ENCODE peak calls at places on chromosome 6, in five cellular contexts. B is neural progenitor cell, H is astrocyte, T is HCT116, C is GM23248. Y is an unnamed sample. For H3K4me1 and H4K20me1, the result is how much of the 10 kb centered on the place peaks cover.

GRCh38 chr6:32192608-32193039 is at the start of gene GPSM3:
- DNase-seq in B (no peak), H (no peak), T (no peak), C (peak), Y (peak)

GRCh38 chr6:11744753-11745152 is 33.9 kb downstream of the ADTRP start:
- DNase-seq in B (no peak), H (peak), T (no peak), C (peak), Y (peak)

GRCh38 chr6:106558364-106558763 is 70.9 kb downstream of the RTN4IP1 start:
- DNase-seq in B (no peak), H (no peak), T (no peak), C (no peak), Y (no peak)

GRCh38 chr6:19538086-19538485 is 299.1 kb upstream of the ID4 start:
- DNase-seq in B (no peak), H (no peak), T (no peak), C (no peak), Y (no peak)

GRCh38 chr6:116136373-116136772 is 10.4 kb upstream of the COL10A1 start:
- DNase-seq in B (no peak), H (peak), T (no peak), C (no peak), Y (peak)

GRCh38 chr6:85015396-85015990 is 251.1 kb upstream of the TBX18 start:
- DNase-seq in B (peak), H (peak), T (peak), C (peak), Y (peak)

GRCh38 chr6:32082951-32083350 is 26.2 kb downstream of the TNXB start:
- DNase-seq in B (no peak), H (peak), T (no peak), C (peak), Y (peak)

GRCh38 chr6:36853325-36853724 is 14.1 kb upstream of the CPNE5 start:
- DNase-seq in B (no peak), H (peak), T (no peak), C (peak), Y (peak)

GRCh38 chr6:99575544-99576227 is 7.2 kb upstream of the CCNC start:
- DNase-seq in B (no peak), H (no peak), T (no peak), C (no peak), Y (no peak)
- H3K4me1 ChIP-seq in B (under half), H (under half), T (under half), C (under half), Y (under half)

DNA sequence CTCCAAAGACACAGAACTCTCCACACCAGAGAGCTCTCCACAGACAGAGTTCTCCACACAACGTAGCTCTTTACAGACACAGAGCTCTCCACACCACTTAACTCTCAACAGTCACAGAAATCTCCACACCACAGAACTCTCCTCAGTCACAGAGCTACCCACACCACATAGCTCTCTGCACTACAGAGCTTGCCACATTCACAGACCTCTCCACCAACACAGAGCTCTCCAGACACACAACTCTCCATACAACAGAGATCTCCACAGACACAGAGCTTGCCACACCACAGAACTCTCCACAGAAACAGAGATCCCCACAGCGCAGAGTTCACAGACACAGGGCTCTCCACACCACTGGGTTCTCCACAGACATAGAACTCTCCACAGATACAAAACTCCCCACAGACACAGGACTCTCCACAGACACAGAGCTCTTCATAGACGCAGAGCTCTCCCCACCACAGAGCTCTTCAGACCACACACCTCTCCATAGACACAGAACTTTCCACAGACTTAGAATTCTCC is 52.5 kb downstream of the ERMARD start:
- DNase-seq in B (no peak), H (no peak), T (no peak), C (no peak), Y (no peak)
- H4K20me1 ChIP-seq in B (under half), H (under half), T (under half), C (under half), Y (under half)

DNA sequence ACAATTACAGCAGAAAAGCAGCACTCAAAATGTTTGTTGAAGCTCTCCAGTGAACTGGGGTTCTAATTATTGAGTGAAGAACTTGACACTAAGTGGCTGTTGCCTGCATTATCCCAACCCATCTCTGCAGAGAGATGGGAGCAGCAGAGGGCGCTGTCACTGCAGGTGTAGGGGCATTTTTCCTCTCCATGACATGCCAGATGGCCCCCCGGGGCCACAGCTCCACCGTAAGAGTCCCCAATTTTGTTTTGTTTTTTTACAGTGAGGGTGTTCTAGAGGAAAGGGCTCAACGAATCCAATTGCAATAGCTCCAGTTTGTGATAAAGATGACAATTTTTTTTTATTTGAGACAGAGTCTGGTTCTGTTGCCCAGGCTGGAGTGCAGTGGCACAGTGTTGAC is 1.9 kb upstream of the FUCA2 start:
- DNase-seq in B (peak), H (no peak), T (no peak), C (peak), Y (no peak)
- H3K4me1 ChIP-seq in B (under half), H (under half), T (under half), C (under half), Y (under half)

GRCh38 chr6:154872605-154873004 is 122.5 kb upstream of the TIAM2 start:
- DNase-seq in B (peak), H (no peak), T (no peak), C (no peak), Y (no peak)
- H4K20me1 ChIP-seq in B (under half), H (under half), T (under half), C (under half), Y (under half)

DNA sequence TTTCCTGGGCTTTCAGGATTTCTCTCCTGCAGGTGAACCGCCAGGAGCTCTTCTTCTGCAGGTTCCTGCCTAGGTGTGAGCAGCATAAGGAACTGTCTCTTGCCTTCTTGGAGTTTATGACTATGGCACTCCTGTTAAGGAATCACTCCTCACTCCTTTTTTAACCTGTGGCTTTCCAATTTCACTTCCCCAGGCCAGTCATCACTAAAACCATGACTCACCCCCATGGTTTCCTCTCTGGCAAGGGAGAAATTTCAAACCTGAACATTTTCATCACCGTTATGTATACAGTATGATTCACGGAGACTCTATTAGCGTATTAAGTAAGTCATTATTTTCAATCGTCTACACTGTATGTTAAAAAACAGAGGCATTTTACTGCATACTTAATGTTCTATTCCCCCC is 78.2 kb upstream of the ARID1B start:
- DNase-seq in B (no peak), H (peak), T (no peak), C (peak), Y (peak)
- H3K4me1 ChIP-seq in B (under half), H (under half), T (under half), C (under half), Y (under half)

DNA sequence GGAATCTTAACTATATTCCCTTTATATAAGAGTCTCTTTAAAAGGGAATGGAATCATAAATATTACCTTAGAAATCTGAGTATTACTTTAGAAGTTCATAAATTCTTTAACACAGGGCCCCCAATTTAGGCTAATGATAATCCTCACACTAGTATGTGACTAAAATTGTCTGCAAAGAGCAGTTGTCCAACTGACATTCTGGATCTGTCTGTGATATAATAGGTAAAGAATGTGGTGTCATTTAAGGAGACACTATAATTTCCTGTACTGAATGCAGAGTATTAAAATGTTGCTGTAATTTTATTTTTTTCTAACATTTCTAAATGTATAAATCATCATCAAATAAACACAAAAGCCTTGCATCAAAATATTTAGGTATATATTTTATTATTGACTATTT is 128.5 kb upstream of the DST start:
- DNase-seq in B (no peak), H (no peak), T (no peak), C (peak), Y (no peak)
- H4K20me1 ChIP-seq in B (half or more), H (half or more), T (under half), C (under half), Y (under half)

DNA sequence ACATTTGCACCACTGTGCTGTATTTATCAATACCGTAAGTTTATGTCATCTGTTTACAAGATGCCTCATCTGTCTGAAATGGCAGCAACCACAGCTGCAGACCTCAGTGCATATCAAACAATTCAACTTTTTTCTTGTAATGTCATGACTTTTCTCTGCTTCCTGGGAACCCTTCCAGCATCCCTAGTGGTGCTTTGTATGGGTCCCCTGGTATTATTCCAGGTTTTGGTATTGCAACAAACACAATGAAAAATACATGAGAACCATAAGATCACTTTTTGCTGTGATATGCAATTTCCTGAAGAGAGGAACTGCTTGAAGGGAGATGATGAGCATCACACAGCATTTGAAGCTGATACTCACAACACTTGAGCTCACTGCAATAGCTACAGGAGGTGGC is 12.0 kb upstream of the TXNDC5 start:
- DNase-seq in B (no peak), H (no peak), T (no peak), C (peak), Y (peak)
- H3K4me1 ChIP-seq in B (under half), H (under half), T (under half), C (under half), Y (under half)

GRCh38 chr6:142899101-142899760 is 45.7 kb downstream of the HIVEP2 start:
- DNase-seq in B (peak), H (no peak), T (no peak), C (no peak), Y (peak)
- H4K20me1 ChIP-seq in B (under half), H (under half), T (under half), C (under half), Y (under half)

GRCh38 chr6:6003334-6004146 is 3.2 kb downstream of the NRN1 start:
- DNase-seq in B (peak), H (no peak), T (no peak), C (peak), Y (no peak)
- H3K4me1 ChIP-seq in B (under half), H (under half), T (under half), C (under half), Y (under half)